ENCODE peak calls at places on chromosome 6, in six cellular contexts. T, A, W, L, F and J are unnamed samples.
A peak's percentile ranks its signal among the peaks of the same experiment; 100 is the strongest.

GRCh38 chr6:157717266-157717870 is 105.7 kb upstream of the SNX9 start:
- DNase-seq in T (no peak), A (no peak), W (no peak), L (no peak), F (no peak), J (no peak)

GRCh38 chr6:29722773-29723665 is at the start of gene HLA-F:
- DNase-seq in T (peak; percentile 94), A (peak; percentile 62), W (no peak), L (peak; percentile 82), F (peak; percentile 62), J (peak; percentile 88)

GRCh38 chr6:109465772-109466171 is 10.2 kb upstream of the MICAL1 start:
- DNase-seq in T (no peak), A (no peak), W (no peak), L (no peak), F (no peak), J (no peak)

GRCh38 chr6:144390202-144390601 is 105.1 kb downstream of the UTRN start:
- DNase-seq in T (no peak), A (no peak), W (no peak), L (no peak), F (no peak), J (no peak)

GRCh38 chr6:45169815-45170214 is 158.3 kb upstream of the RUNX2 start:
- DNase-seq in T (no peak), A (no peak), W (no peak), L (no peak), F (no peak), J (no peak)

GRCh38 chr6:89792881-89793280 is 26.7 kb downstream of the MDN1 start:
- DNase-seq in T (no peak), A (no peak), W (no peak), L (peak; percentile 50), F (no peak), J (no peak)

GRCh38 chr6:44234101-44235090 is 11.0 kb downstream of the SLC29A1 start:
- DNase-seq in T (peak; percentile 94), A (no peak), W (peak; percentile 63), L (peak; percentile 84), F (peak; percentile 78), J (peak; percentile 83)

GRCh38 chr6:167678102-167679101 is 148.3 kb upstream of the AFDN start:
- DNase-seq in T (no peak), A (no peak), W (no peak), L (peak; percentile 20), F (peak; percentile 69), J (no peak)

GRCh38 chr6:106735136-106735535 is 105.8 kb downstream of the QRSL1 start:
- DNase-seq in T (no peak), A (no peak), W (no peak), L (no peak), F (no peak), J (no peak)